ENCODE peak calls at places on chromosome 20, in eight cellular contexts. X, N, F, G, E, U, D and L are unnamed samples.

GRCh38 chr20:35232575-35232974 is 6.1 kb downstream of the MMP24 start:
- DNase-seq in F (no peak), E (no peak), D (no peak), X (peak), G (peak), U (no peak), N (peak), L (no peak)

GRCh38 chr20:60057866-60058807 is 99.9 kb downstream of the CDH26 start:
- DNase-seq in F (no peak), G (peak), X (peak), D (no peak), N (peak), U (no peak), E (no peak), L (no peak)

GRCh38 chr20:33490934-33491656 is 1.2 kb downstream of the CBFA2T2 start:
- DNase-seq in N (no peak), U (no peak), E (no peak), D (no peak), G (no peak), F (peak), X (no peak), L (no peak)

GRCh38 chr20:50588034-50588736 is 78.0 kb downstream of the PTPN1 start:
- DNase-seq in X (peak), F (peak), E (peak), N (peak), G (peak), U (peak), D (peak), L (no peak)

GRCh38 chr20:49705358-49705757 is 8.3 kb downstream of the B4GALT5 start:
- DNase-seq in X (no peak), U (no peak), E (no peak), N (no peak), G (no peak), F (no peak), D (no peak), L (no peak)

GRCh38 chr20:24506146-24506545 is 36.7 kb downstream of the SYNDIG1 start:
- DNase-seq in E (no peak), D (no peak), G (no peak), U (no peak), N (no peak), X (no peak), F (no peak), L (no peak)

GRCh38 chr20:47768016-47768953 is 17.0 kb downstream of the SULF2 start:
- DNase-seq in U (no peak), G (no peak), D (no peak), F (no peak), E (no peak), N (peak), X (no peak), L (no peak)

GRCh38 chr20:36331182-36331581 is 25.0 kb downstream of the DLGAP4 start:
- DNase-seq in D (no peak), N (no peak), G (no peak), F (no peak), U (no peak), E (no peak), X (no peak), L (no peak)

GRCh38 chr20:51800132-51800721 is 2.1 kb downstream of the SALL4 start:
- DNase-seq in X (no peak), F (peak), E (peak), N (peak), D (peak), U (peak), G (no peak), L (peak)

GRCh38 chr20:44056010-44056698 is 130.8 kb downstream of the JPH2 start:
- DNase-seq in F (peak), E (no peak), X (no peak), N (peak), U (peak), D (no peak), G (no peak), L (peak)
- TF ChIP-seq CTCF in F (peak), E (peak), X (peak), N (peak), U (peak), D (peak), G (peak), L (peak)

GRCh38 chr20:32207626-32208498 is at the start of the genes PLAGL2 and POFUT1:
- DNase-seq in G (peak), D (peak), X (peak), E (peak), U (peak), F (peak), N (peak), L (peak)
- TF ChIP-seq CTCF in G (peak), D (peak), X (peak), E (no peak), U (peak), F (no peak), N (peak), L (peak)

GRCh38 chr20:15909995-15910394 is 663.3 kb downstream of the KIF16B start:
- DNase-seq in G (no peak), X (no peak), D (no peak), F (no peak), N (no peak), E (no peak), U (no peak), L (no peak)
- TF ChIP-seq CTCF in G (no peak), X (no peak), D (no peak), F (no peak), N (no peak), E (no peak), U (no peak), L (no peak)

GRCh38 chr20:5056801-5057599 is 55.7 kb upstream of the SLC23A2 start:
- DNase-seq in X (peak), F (no peak), E (peak), D (peak), N (peak), G (no peak), U (peak), L (no peak)
- TF ChIP-seq CTCF in X (peak), F (no peak), E (peak), D (peak), N (peak), G (no peak), U (peak), L (no peak)